ENCODE peak calls at places on chromosomes 6 and 20, in nine cellular contexts. S, P, F, R, M, B, J, I and A are unnamed samples.

GRCh38 chr20:22834651-22835256 is 200.4 kb upstream of the SSTR4 start:
- DNase-seq in S (no peak), P (no peak), F (no peak), R (no peak), M (no peak), B (no peak), J (no peak), I (no peak), A (no peak)

GRCh38 chr6:41767112-41767946 is 12.4 kb downstream of the FRS3 start:
- DNase-seq in S (peak; percentile 43), P (peak; percentile 31), F (no peak), R (peak; percentile 87), M (peak; percentile 87), B (no peak), J (peak; percentile 78), I (peak; percentile 87), A (peak; percentile 87)

GRCh38 chr20:47350691-47351545 is 5.6 kb downstream of the ZMYND8 start:
- DNase-seq in S (no peak), P (no peak), F (no peak), R (no peak), M (no peak), B (no peak), J (no peak), I (no peak), A (no peak)

GRCh38 chr20:41969656-41970055 is 351.5 kb upstream of the CHD6 start:
- DNase-seq in S (no peak), P (no peak), F (no peak), R (no peak), M (peak; percentile 38), B (no peak), J (no peak), I (no peak), A (no peak)

GRCh38 chr6:16741112-16742016 is 19.9 kb downstream of the ATXN1 start:
- DNase-seq in S (no peak), P (no peak), F (peak; percentile 16), R (peak; percentile 98), M (no peak), B (no peak), J (peak; percentile 90), I (peak; percentile 87), A (peak; percentile 96)

GRCh38 chr20:16096756-16097326 is 476.4 kb downstream of the KIF16B start:
- DNase-seq in S (no peak), P (no peak), F (no peak), R (no peak), M (peak; percentile 27), B (no peak), J (no peak), I (no peak), A (no peak)

GRCh38 chr6:154386848-154387717 is 30.5 kb upstream of the IPCEF1 start:
- DNase-seq in S (no peak), P (no peak), F (no peak), R (peak; percentile 97), M (no peak), B (no peak), J (peak; percentile 93), I (peak; percentile 92), A (peak; percentile 88)

GRCh38 chr6:82072771-82073170 is 174.8 kb downstream of the IBTK start:
- DNase-seq in S (no peak), P (no peak), F (no peak), R (peak; percentile 79), M (no peak), B (no peak), J (no peak), I (peak; percentile 26), A (no peak)

GRCh38 chr6:88339816-88340215 is 173.7 kb upstream of the CNR1 start:
- DNase-seq in S (no peak), P (no peak), F (no peak), R (no peak), M (no peak), B (no peak), J (no peak), I (no peak), A (no peak)

GRCh38 chr6:36760685-36761435 is 63.2 kb downstream of the RAB44 start:
- DNase-seq in S (no peak), P (no peak), F (no peak), R (no peak), M (no peak), B (no peak), J (no peak), I (no peak), A (no peak)

GRCh38 chr6:32170294-32170693 is 5.6 kb downstream of the AGPAT1 start:
- DNase-seq in S (no peak), P (no peak), F (no peak), R (no peak), M (no peak), B (no peak), J (no peak), I (no peak), A (no peak)

GRCh38 chr20:45372646-45373352 is 5.3 kb downstream of the TP53TG5 start:
- DNase-seq in S (no peak), P (no peak), F (no peak), R (no peak), M (no peak), B (no peak), J (no peak), I (no peak), A (no peak)

GRCh38 chr6:129236110-129236509 is 353.2 kb downstream of the LAMA2 start:
- DNase-seq in S (no peak), P (no peak), F (peak; percentile 5), R (no peak), M (no peak), B (no peak), J (peak; percentile 29), I (no peak), A (no peak)

GRCh38 chr6:13331516-13332348 is 3.4 kb upstream of the TBC1D7 start:
- DNase-seq in S (no peak), P (no peak), F (peak; percentile 24), R (peak; percentile 29), M (no peak), B (no peak), J (peak; percentile 56), I (peak; percentile 50), A (peak; percentile 45)

DNA sequence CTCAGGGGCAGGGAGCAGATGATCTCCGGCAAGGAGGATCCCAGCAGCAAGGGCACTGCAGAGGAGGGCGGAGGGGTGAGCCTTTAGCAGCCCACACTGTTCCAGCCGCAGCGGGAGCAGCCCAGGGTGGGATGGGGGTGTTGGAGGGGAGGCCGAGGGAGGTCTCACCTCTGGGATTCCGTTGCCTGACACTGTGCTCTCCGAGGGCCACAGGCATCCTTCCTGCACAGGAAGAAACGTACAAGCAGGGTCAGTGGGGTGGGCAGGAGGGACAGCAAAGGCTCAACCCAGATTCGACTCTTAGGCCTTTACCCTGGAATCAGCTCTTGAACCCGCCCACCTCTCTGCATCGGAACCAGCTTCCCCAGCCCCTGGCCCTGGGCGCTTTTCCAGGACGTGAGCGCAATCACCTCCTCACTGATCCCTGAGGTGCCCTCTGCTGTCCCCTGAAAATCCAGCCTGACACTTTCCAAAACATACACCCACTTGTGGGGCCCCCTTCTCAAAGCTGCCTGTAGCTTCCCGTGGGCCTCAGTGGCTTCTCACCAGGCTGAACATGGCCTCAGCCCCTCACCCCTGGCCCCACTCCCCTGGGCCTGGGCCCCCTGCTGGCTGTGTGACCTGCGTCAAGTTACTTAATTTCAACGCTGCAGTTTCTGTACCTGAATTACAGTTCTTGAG is 32.8 kb upstream of the ZBP1 start:
- DNase-seq in S (no peak), P (no peak), F (no peak), R (no peak), M (no peak), B (no peak), J (no peak), I (no peak), A (no peak)
- TF ChIP-seq CTCF in S (no peak), P (no peak), F (peak; percentile 47), R (no peak), M (no peak), B (no peak), J (no peak), I (no peak), A (no peak)

DNA sequence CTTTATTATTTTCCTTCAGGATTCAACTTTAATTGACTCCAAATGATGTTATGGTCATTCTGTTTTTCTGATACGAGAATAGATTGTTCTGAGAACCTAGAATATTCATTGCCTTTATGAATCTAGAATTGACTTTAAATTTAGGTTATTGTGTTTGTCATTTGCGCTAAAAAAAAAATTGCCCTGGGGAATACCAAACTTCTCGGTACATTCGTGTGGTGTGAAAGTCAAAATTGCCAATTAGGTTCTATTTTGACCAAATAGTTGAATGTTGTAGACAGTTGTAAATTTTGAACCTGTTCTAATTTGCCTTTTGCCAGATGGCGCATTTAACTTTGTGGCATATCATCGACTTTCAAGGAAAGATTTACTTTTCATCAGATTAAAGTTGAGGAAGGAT is 3.0 kb downstream of the WTAP start:
- DNase-seq in S (no peak), P (no peak), F (no peak), R (no peak), M (no peak), B (no peak), J (no peak), I (no peak), A (no peak)
- H3K4me3 ChIP-seq in S (peak overlapping the region; percentile 97), P (peak overlapping the region; percentile 81), F (peak overlapping the region; percentile 96), R (no peak overlapping the region), M (no peak overlapping the region), B (peak overlapping the region; percentile 81), J (peak overlapping the region; percentile 100), I (no peak overlapping the region), A (no peak overlapping the region)

DNA sequence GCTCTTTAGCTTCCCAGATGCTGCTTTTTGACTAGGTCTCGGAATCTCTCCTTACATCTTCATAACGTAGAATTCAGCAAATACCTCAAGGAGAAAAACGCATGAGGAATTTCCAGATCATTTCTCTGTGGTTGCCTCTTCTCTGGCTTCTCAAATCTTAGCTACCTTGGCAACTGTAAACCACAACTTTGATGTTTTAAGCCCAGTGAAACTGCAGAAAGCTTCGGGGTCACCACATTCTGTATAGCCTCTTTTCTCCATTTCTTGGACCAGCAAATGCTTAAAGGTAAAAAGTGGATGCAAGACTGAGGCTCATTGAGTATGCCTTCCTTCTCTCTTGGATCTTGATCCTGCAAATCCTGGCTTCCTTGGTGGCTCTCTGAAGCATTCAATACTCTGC is 125.5 kb upstream of the FBXL4 start:
- DNase-seq in S (no peak), P (no peak), F (no peak), R (no peak), M (no peak), B (no peak), J (no peak), I (no peak), A (no peak)
- H3K27me3 ChIP-seq in S (no peaks in the 10 kb centered on the region), P (peaks cover 11% of the 10 kb centered on the region), F (no peaks in the 10 kb centered on the region), R (no peaks in the 10 kb centered on the region), M (no peaks in the 10 kb centered on the region), B (no peaks in the 10 kb centered on the region), J (no peaks in the 10 kb centered on the region), I (no peaks in the 10 kb centered on the region), A (no peaks in the 10 kb centered on the region)

DNA sequence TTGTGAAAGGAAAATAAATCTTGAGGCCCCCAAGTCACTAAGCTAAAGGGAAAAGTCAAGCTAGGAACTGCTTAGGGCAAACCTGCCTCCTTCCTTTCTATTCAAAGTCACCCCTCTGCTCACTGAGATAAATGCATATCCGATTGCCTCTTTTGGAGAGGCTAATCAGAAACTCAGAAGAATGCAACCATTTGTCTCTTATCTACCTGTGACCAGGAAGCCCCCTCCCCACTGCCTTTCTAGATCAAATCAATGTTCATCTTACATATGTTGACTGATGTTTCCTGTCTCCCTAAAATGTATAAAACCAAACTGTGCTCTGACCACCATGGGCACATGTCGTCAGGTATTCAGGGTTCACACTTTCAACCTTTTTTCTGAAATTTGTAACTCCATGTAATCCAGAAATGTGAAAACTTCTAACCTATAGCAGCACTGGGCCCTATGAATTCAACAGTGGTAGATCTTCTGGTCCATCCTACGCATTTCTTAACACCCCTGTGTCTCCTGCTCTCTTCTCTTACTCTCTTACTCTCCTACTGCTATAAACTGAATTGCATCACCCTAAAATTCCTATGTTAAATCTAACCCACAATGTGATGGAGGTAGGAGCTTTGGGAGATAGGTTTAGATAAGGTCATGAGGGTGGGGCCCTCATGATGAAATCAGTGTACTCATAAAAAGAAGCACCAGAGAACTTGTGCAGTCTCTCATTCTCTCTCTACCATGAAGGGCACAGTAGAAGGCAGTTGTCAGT is 89.3 kb downstream of the EPB41L2 start:
- DNase-seq in S (no peak), P (no peak), F (no peak), R (no peak), M (no peak), B (no peak), J (no peak), I (no peak), A (no peak)
- TF ChIP-seq CTCF in S (no peak), P (no peak), F (no peak), R (no peak), M (no peak), B (no peak), J (no peak), I (no peak), A (no peak)